ENCODE peak calls at places on chromosomes 16 and 17, in seven cellular contexts. E is esophagus squamous epithelium, B is ovary, G is prostate gland, D is transverse colon, N is right lobe of liver, H is spleen. V is an unnamed sample.
A peak's percentile ranks its signal among the peaks of the same experiment; 100 is the strongest.

GRCh38 chr16:932831-933330 is 37.9 kb downstream of the LMF1 start:
- DNase-seq in E (no peak), B (no peak), G (no peak), D (no peak), N (no peak), H (no peak), V (no peak)

GRCh38 chr17:35242805-35243458 is at the start of gene SLFN5:
- DNase-seq in E (peak; percentile 74), B (peak; percentile 92), G (peak; percentile 98), D (peak; percentile 96), N (peak; percentile 96), H (peak; percentile 96), V (peak; percentile 86)

GRCh38 chr17:32936157-32936893 is 8.4 kb downstream of the TMEM98 start:
- DNase-seq in E (no peak), B (no peak), G (no peak), D (no peak), N (no peak), H (no peak), V (no peak)

GRCh38 chr17:32568673-32569072 is 81.9 kb downstream of the CDK5R1 start:
- DNase-seq in E (no peak), B (no peak), G (no peak), D (no peak), N (no peak), H (no peak), V (no peak)

GRCh38 chr17:7834554-7834890 is 505 bp downstream of the KDM6B start:
- DNase-seq in E (no peak), B (peak; percentile 75), G (peak; percentile 51), D (peak; percentile 84), N (peak; percentile 88), H (peak; percentile 94), V (peak; percentile 77)

GRCh38 chr17:3385869-3386816 is at the start of gene OR3A2:
- DNase-seq in E (no peak), B (no peak), G (no peak), D (no peak), N (no peak), H (no peak), V (no peak)

GRCh38 chr16:67442581-67443255 is 11.8 kb downstream of the HSD11B2 start:
- DNase-seq in E (no peak), B (no peak), G (no peak), D (no peak), N (no peak), H (no peak), V (no peak)

GRCh38 chr16:56519459-56520250 is at the start of gene BBS2:
- DNase-seq in E (peak; percentile 30), B (peak; percentile 89), G (peak; percentile 83), D (peak; percentile 94), N (peak; percentile 93), H (peak; percentile 97), V (peak; percentile 88)

GRCh38 chr17:75979705-75980187 is 706 bp downstream of the TEN1 start:
- DNase-seq in E (no peak), B (no peak), G (no peak), D (no peak), N (no peak), H (no peak), V (peak; percentile 78)
- TF ChIP-seq POLR2A in E (no peak), B (no peak), G (no peak), D (no peak), N (no peak), H (no peak), V (peak; percentile 52)

GRCh38 chr16:4691666-4692412 is 1.5 kb upstream of the NUDT16L1 start:
- DNase-seq in E (no peak), B (no peak), G (no peak), D (no peak), N (peak; percentile 55), H (peak; percentile 80), V (no peak)

GRCh38 chr16:4694664-4695451 is 1.5 kb downstream of the NUDT16L1 start:
- DNase-seq in E (no peak), B (peak; percentile 35), G (no peak), D (no peak), N (peak; percentile 57), H (peak; percentile 79), V (no peak)

GRCh38 chr16:4693956-4694663 is 748 bp downstream of the NUDT16L1 start:
- DNase-seq in E (no peak), B (peak; percentile 65), G (no peak), D (peak; percentile 56), N (peak; percentile 68), H (peak; percentile 90), V (peak; percentile 53)

GRCh38 chr16:4692460-4693295 is 684 bp upstream of the NUDT16L1 start:
- DNase-seq in E (no peak), B (no peak), G (no peak), D (no peak), N (no peak), H (peak; percentile 82), V (no peak)

GRCh38 chr16:4693296-4693955 is at the start of gene NUDT16L1:
- DNase-seq in E (peak; percentile 86), B (peak; percentile 94), G (peak; percentile 96), D (peak; percentile 97), N (peak; percentile 98), H (peak; percentile 99), V (peak; percentile 99)
- TF ChIP-seq POLR2A in E (no peak), B (peak; percentile 37), G (peak; percentile 67), D (peak; percentile 85), N (peak; percentile 90), H (peak; percentile 68), V (peak; percentile 69)

GRCh38 chr16:20920799-20921198 is 20.2 kb downstream of the LYRM1 start:
- DNase-seq in E (no peak), B (no peak), G (no peak), D (no peak), N (no peak), H (no peak), V (no peak)

GRCh38 chr16:20920091-20920490 is 19.5 kb downstream of the LYRM1 start:
- DNase-seq in E (no peak), B (no peak), G (no peak), D (no peak), N (no peak), H (no peak), V (no peak)

GRCh38 chr16:20928774-20929411 is 28.3 kb downstream of the LYRM1 start:
- DNase-seq in E (no peak), B (no peak), G (no peak), D (no peak), N (no peak), H (no peak), V (no peak)

GRCh38 chr16:20925780-20926179 is 25.2 kb downstream of the LYRM1 start:
- DNase-seq in E (no peak), B (no peak), G (no peak), D (no peak), N (no peak), H (no peak), V (no peak)

DNA sequence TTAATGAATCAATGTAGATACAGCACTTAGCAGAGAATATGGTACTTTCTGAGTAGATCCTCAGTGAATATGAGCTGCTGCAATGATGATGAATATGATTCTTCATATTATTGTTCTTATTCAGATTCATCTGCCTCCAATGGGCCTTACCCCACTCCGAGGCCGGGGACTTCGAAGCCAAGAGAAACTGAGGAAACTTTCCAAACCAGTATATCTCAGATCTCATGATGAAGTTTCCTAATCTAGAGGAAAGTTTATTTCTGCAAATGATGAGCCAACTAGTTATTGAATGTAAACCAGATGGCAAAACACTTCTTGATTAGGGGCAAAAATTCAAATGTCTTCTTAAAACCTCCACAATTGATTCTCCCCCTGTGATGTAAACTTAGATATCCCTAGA is 23.3 kb downstream of the LYRM1 start:
- DNase-seq in E (no peak), B (no peak), G (no peak), D (no peak), N (no peak), H (no peak), V (no peak)
- TF ChIP-seq POLR2A in E (no peak), B (no peak), G (no peak), D (no peak), N (no peak), H (no peak), V (no peak)

GRCh38 chr17:21389352-21389751 is 13.2 kb downstream of the KCNJ12 start:
- DNase-seq in E (no peak), B (no peak), G (no peak), D (no peak), N (no peak), H (no peak), V (no peak)
- TF ChIP-seq POLR2A in E (no peak), B (no peak), G (no peak), D (no peak), N (no peak), H (no peak), V (no peak)

V was measured in erythroblast.